ENCODE peak calls at places on chromosomes 16 and 17, in four cellular contexts. L is endothelial cell of umbilical vein, Q is GM12878, D is K562. F is an unnamed sample.

GRCh38 chr16:89581861-89582563 is 6.5 kb downstream of the CPNE7 start:
- DNase-seq in L (peak; percentile 78), Q (no peak), D (no peak), F (peak; percentile 79)

GRCh38 chr16:84268231-84268630 is 26.4 kb upstream of the WFDC1 start:
- DNase-seq in L (no peak), Q (no peak), D (no peak), F (no peak)

GRCh38 chr17:76909971-76910760 is 42.0 kb downstream of the MGAT5B start:
- DNase-seq in L (peak; percentile 53), Q (no peak), D (peak; percentile 53), F (peak; percentile 41)

GRCh38 chr16:74679983-74680382 is 13.3 kb upstream of the RFWD3 start:
- DNase-seq in L (no peak), Q (no peak), D (no peak), F (no peak)

GRCh38 chr16:89331371-89332109 is 114.0 kb downstream of the ZNF778 start:
- DNase-seq in L (no peak), Q (no peak), D (no peak), F (no peak)

GRCh38 chr17:76506408-76507328 is 5.4 kb upstream of the RHBDF2 start:
- DNase-seq in L (peak; percentile 71), Q (peak; percentile 40), D (peak; percentile 86), F (peak; percentile 54)

GRCh38 chr17:76772842-76773521 is 35.1 kb downstream of the MFSD11 start:
- DNase-seq in L (peak; percentile 75), Q (no peak), D (peak; percentile 58), F (peak; percentile 70)

GRCh38 chr17:36524428-36524876 is 10.2 kb downstream of the MYO19 start:
- DNase-seq in L (no peak), Q (no peak), D (no peak), F (peak; percentile 41)

GRCh38 chr16:27703545-27703944 is 153.6 kb downstream of the KATNIP start:
- DNase-seq in L (peak; percentile 84), Q (no peak), D (no peak), F (peak; percentile 21)

GRCh38 chr16:82995927-82996441 is 369.2 kb downstream of the CDH13 start:
- DNase-seq in L (peak; percentile 96), Q (no peak), D (no peak), F (peak; percentile 88)

GRCh38 chr16:35599429-35600165 is 2140.2 kb downstream of the TP53TG3F start:
- DNase-seq in L (no peak), Q (no peak), D (no peak), F (no peak)

GRCh38 chr17:69870751-69871199 is 204.2 kb upstream of the KCNJ16 start:
- DNase-seq in L (peak; percentile 27), Q (no peak), D (no peak), F (peak; percentile 88)

GRCh38 chr16:2751577-2752034 is 832 bp upstream of the SRRM2 start:
- DNase-seq in L (no peak), Q (no peak), D (peak; percentile 88), F (no peak)

GRCh38 chr17:19019041-19019941 is 14.7 kb upstream of the FAM83G start:
- DNase-seq in L (no peak), Q (no peak), D (peak; percentile 50), F (no peak)

GRCh38 chr16:21703156-21703555 is 39.4 kb downstream of the OTOA start:
- DNase-seq in L (no peak), Q (no peak), D (no peak), F (no peak)

GRCh38 chr17:73091770-73092517 is 544 bp downstream of the SLC39A11 start:
- DNase-seq in L (peak; percentile 28), Q (no peak), D (peak; percentile 23), F (peak; percentile 36)

GRCh38 chr16:79772028-79772427 is 171.5 kb upstream of the MAF start:
- DNase-seq in L (no peak), Q (no peak), D (no peak), F (no peak)

GRCh38 chr16:1028524-1029258 is 43.9 kb upstream of the SSTR5 start:
- DNase-seq in L (no peak), Q (no peak), D (no peak), F (no peak)

GRCh38 chr17:62164712-62165377 is 99.8 kb upstream of the MED13 start:
- DNase-seq in L (no peak), Q (no peak), D (no peak), F (no peak)

GRCh38 chr17:82065638-82066303 is at the start of gene DUS1L:
- DNase-seq in L (peak; percentile 23), Q (no peak), D (peak; percentile 76), F (peak; percentile 37)

GRCh38 chr17:4161179-4161559 is 18.2 kb downstream of the CYB5D2 start:
- DNase-seq in L (peak; percentile 69), Q (no peak), D (peak; percentile 30), F (peak; percentile 93)

GRCh38 chr17:63940584-63940983 is 8.5 kb upstream of the CD79B start:
- DNase-seq in L (no peak), Q (no peak), D (no peak), F (no peak)

DNA sequence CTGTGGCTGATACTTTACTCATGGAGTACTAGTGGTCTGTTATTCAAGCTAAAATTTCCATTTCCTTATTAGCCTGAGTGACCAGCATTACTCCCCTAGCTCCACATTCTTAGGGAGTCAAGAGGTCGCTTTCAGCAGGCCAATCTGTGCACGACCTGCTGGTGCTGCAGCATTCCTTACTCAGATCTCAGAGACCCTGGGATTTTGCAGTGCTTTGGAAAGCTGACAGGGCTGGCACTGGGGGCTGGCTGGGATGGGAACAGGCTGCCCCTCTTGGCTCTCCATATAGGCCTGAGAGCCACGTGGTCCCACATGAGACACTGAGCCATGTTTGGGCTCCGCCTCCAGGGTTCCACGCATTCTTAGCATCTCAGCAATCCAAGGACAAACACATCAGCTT is 254.7 kb upstream of the CACNG5 start:
- DNase-seq in L (peak; percentile 66), Q (no peak), D (no peak), F (peak; percentile 76)
- H2AFZ ChIP-seq in L (peak overlapping the region; percentile 4), Q (no peak overlapping the region), D (no peak overlapping the region), F (peak overlapping the region; percentile 63)

GRCh38 chr17:31882571-31882970 is 18.9 kb downstream of the UTP6 start:
- DNase-seq in L (no peak), Q (no peak), D (no peak), F (no peak)

GRCh38 chr17:31878703-31879073 is 19.6 kb upstream of the COPRS start:
- DNase-seq in L (no peak), Q (no peak), D (no peak), F (no peak)

GRCh38 chr17:31877911-31878702 is 19.1 kb upstream of the COPRS start:
- DNase-seq in L (peak; percentile 84), Q (no peak), D (no peak), F (peak; percentile 49)

GRCh38 chr17:31877341-31877740 is 18.3 kb upstream of the COPRS start:
- DNase-seq in L (no peak), Q (no peak), D (no peak), F (no peak)

GRCh38 chr17:31880311-31880710 is 21.2 kb downstream of the UTP6 start:
- DNase-seq in L (no peak), Q (no peak), D (no peak), F (no peak)
- TF ChIP-seq FOS in L (no peak), Q (no peak), D (no peak), F (no peak)

GRCh38 chr17:79664925-79665738 is 54.3 kb upstream of the RBFOX3 start:
- DNase-seq in L (peak; percentile 48), Q (no peak), D (no peak), F (no peak)

GRCh38 chr17:79668344-79669250 is 57.7 kb upstream of the RBFOX3 start:
- DNase-seq in L (no peak), Q (no peak), D (no peak), F (no peak)

GRCh38 chr17:79667121-79667715 is 56.4 kb upstream of the RBFOX3 start:
- DNase-seq in L (no peak), Q (no peak), D (no peak), F (no peak)

GRCh38 chr17:79667746-79668145 is 56.9 kb upstream of the RBFOX3 start:
- DNase-seq in L (no peak), Q (no peak), D (no peak), F (no peak)

DNA sequence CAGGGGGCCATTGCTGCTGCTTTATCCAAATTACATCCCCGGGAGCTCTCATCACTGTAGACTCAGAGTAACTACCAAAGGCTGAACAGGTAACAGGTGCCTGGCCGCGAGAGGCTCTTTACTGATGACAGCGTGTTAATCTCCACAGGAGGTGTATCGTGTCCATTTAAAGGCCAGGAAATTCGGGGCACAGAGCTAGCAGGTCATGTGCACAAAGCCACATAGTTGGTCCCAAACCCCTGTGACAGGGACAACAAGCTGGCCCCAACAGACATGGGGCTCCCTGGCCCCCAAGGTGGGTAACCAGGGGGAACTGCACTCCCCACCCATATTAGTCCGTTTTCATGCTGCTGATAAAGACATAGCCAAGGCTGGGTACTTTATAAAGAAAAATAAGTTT is 55.3 kb upstream of the RBFOX3 start:
- DNase-seq in L (no peak), Q (no peak), D (no peak), F (no peak)
- H2AFZ ChIP-seq in L (no peak overlapping the region), Q (no peak overlapping the region), D (no peak overlapping the region), F (no peak overlapping the region)

GRCh38 chr16:77594798-77595625 is 127.3 kb upstream of the NUDT7 start:
- DNase-seq in L (peak; percentile 73), Q (no peak), D (no peak), F (no peak)
- TF ChIP-seq FOS in L (no peak), Q (no peak), D (no peak), F (no peak)

DNA sequence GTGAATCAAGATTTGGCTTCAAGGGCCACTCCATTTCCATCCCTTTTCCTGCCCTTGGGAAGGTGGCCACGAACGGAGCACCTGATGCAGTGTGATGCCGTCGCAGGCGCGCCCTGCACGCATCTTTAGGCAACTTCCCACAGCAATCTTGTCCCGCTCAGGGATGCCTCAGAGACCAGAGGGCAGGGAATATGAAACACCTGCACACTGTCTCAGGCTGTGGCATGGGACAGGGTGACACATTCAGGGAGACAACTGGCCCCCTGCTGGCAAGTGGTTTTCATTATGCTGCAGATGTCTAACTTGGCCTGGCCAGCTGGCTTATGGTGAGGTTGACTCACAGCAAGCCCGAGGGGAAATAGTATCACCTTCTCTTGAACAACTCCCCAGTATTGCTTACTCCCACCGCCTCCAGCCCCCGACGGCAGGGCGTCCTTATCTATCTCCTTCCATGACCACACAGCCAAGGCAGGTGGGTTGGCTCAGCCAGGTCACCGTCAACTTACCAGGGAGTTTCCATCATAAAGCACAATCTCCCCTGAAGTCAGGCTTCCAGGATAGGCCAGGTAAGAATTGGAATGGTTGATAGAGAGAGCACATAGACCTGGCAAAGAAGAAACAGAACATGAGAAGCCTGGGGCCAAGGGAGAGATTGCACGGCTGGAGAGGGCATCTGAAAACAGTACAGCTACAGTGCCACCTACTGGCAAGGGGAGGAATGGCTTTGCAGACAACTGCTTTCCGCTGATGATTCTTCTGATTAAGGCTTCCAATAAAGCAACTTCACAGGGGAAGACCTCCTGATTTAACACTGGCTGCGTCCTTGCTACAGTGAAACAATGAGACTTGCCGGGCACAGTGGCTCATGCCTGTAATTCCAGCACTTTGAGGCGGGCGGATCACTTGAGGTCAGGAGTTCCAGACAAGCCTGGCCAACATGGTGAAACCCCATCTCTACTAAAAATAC is 21.1 kb downstream of the WIPI1 start:
- DNase-seq in L (peak; percentile 83), Q (no peak), D (peak; percentile 87), F (peak; percentile 81)
- H2AFZ ChIP-seq in L (no peak overlapping the region), Q (peak overlapping the region; percentile 54), D (peak overlapping the region; percentile 80), F (peak overlapping the region; percentile 64)

GRCh38 chr16:9859706-9860105 is 322.5 kb downstream of the GRIN2A start:
- DNase-seq in L (no peak), Q (no peak), D (no peak), F (no peak)

GRCh38 chr16:9860876-9861275 is 321.4 kb downstream of the GRIN2A start:
- DNase-seq in L (no peak), Q (no peak), D (no peak), F (no peak)
- TF ChIP-seq FOS in L (no peak), Q (no peak), D (no peak), F (no peak)